ENCODE peak calls at places on chromosomes 5 and 9, in five cellular contexts. Z is A549; C is activated CD4-positive, CD25-positive, alpha-beta regulatory T cell treated with anti-CD3 and anti-CD28 coated beads, Interleukin-2, amount 50 U/mL, for 24 hours; N is psoas muscle; T is IMR-90. U is an unnamed sample.

GRCh38 chr9:114621975-114622609 is 11.0 kb downstream of the TMEM268 start:
- ATAC-seq in C (no peak), T (peak; percentile 96), N (peak; percentile 54), Z (peak; percentile 88), U (peak; percentile 39)

GRCh38 chr5:62348723-62349481 is 42.9 kb downstream of the KIF2A start:
- ATAC-seq in Z (no peak), T (no peak), C (no peak), N (no peak), U (no peak)

GRCh38 chr5:72115277-72115676 is 8.0 kb downstream of the MAP1B start:
- ATAC-seq in Z (no peak), T (no peak), N (no peak), C (no peak), U (no peak)

GRCh38 chr5:94245608-94246007 is 372.8 kb downstream of the KIAA0825 start:
- ATAC-seq in N (no peak), T (no peak), Z (no peak), C (no peak), U (no peak)

GRCh38 chr5:14669415-14669814 is 4.9 kb downstream of the OTULIN start:
- ATAC-seq in C (no peak), Z (no peak), T (no peak), N (no peak), U (no peak)

GRCh38 chr5:154419236-154419635 is 26.6 kb upstream of the SAP30L start:
- ATAC-seq in N (no peak), T (no peak), Z (no peak), C (no peak), U (peak; percentile 15)

GRCh38 chr5:80483636-80484232 is 4.2 kb upstream of the FAM151B start:
- ATAC-seq in T (no peak), Z (no peak), N (no peak), C (no peak), U (no peak)

GRCh38 chr5:77230727-77231469 is 20.4 kb downstream of the PDE8B start:
- ATAC-seq in T (no peak), Z (peak; percentile 54), N (no peak), C (no peak), U (no peak)

GRCh38 chr9:136926154-136926704 is 18.3 kb downstream of the FBXW5 start:
- ATAC-seq in Z (peak; percentile 83), N (no peak), C (no peak), T (peak; percentile 42), U (peak; percentile 8)

GRCh38 chr5:137613554-137614265 is 114.6 kb upstream of the SPOCK1 start:
- ATAC-seq in Z (no peak), N (peak; percentile 15), T (no peak), C (peak; percentile 52), U (no peak)

GRCh38 chr5:1810581-1811101 is 9.4 kb downstream of the NDUFS6 start:
- ATAC-seq in N (no peak), Z (no peak), T (no peak), C (no peak), U (no peak)

GRCh38 chr5:54689411-54690251 is 172.1 kb downstream of the SNX18 start:
- ATAC-seq in T (no peak), N (no peak), C (no peak), Z (no peak), U (no peak)

GRCh38 chr5:170809551-170809950 is 26.0 kb downstream of the GABRP start:
- ATAC-seq in Z (peak; percentile 97), N (no peak), C (no peak), T (peak; percentile 97), U (no peak)

GRCh38 chr9:12783767-12784460 is 9.1 kb downstream of the LURAP1L start:
- ATAC-seq in N (no peak), Z (no peak), T (no peak), C (no peak), U (no peak)

U was measured in esophagus mucosa.